ENCODE peak calls at places on chromosomes 2 and 18, in five cellular contexts. H is cardiac muscle cell, I is AG04449, K is astrocyte, X is Panc1. D is an unnamed sample.
A peak's percentile ranks its signal among the peaks of the same experiment; 100 is the strongest.

GRCh38 chr2:188577231-188577630 is 285.6 kb downstream of the GULP1 start:
- DNase-seq in H (no peak), I (no peak), K (no peak), X (no peak), D (no peak)

GRCh38 chr18:23227729-23228075 is 92.4 kb downstream of the CABLES1 start:
- DNase-seq in H (no peak), I (no peak), K (peak; percentile 6), X (no peak), D (no peak)

GRCh38 chr2:27672723-27673486 is 9.2 kb downstream of the SLC4A1AP start:
- DNase-seq in H (peak; percentile 81), I (no peak), K (no peak), X (no peak), D (no peak)

GRCh38 chr2:179354739-179355537 is 90.3 kb upstream of the SESTD1 start:
- DNase-seq in H (no peak), I (no peak), K (no peak), X (no peak), D (no peak)

GRCh38 chr2:181174880-181175590 is 194.6 kb downstream of the UBE2E3 start:
- DNase-seq in H (no peak), I (no peak), K (peak; percentile 50), X (no peak), D (no peak)

GRCh38 chr2:157691131-157691530 is 62.5 kb upstream of the ACVR1C start:
- DNase-seq in H (no peak), I (no peak), K (no peak), X (no peak), D (no peak)

GRCh38 chr2:33529771-33530481 is 53.5 kb downstream of the RASGRP3 start:
- DNase-seq in H (no peak), I (peak; percentile 95), K (peak; percentile 99), X (no peak), D (peak; percentile 98)

GRCh38 chr2:6764968-6765723 is 100.6 kb downstream of the CMPK2 start:
- DNase-seq in H (no peak), I (no peak), K (no peak), X (no peak), D (no peak)

GRCh38 chr2:18346364-18346763 is 214.1 kb downstream of the RDH14 start:
- DNase-seq in H (no peak), I (no peak), K (peak; percentile 38), X (no peak), D (no peak)

DNA sequence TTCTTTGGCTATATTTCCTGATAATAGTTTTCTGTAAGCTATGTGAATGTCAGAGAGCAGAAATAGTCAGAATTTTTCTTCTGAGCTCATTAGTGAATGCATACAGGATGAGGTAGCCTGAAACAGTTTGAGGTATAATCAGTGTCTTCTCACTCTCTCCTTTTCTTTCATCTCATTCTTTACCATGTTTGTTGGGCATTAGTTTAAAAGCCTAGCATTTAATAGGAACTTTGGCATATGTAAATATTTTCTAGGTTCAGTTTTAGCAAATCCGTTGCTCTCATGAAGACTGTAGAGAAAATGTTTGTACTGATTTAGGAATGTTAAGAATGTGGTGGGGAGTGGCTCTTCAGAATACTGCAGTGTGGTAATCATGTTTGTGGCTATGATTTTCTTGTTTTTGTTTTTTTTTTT is 119.4 kb downstream of the PARD3B start:
- DNase-seq in H (peak; percentile 19), I (no peak), K (peak; percentile 75), X (no peak), D (no peak)
- H3K4me3 ChIP-seq in H (no peak overlapping the region), I (no peak overlapping the region), K (no peak overlapping the region), X (no peak overlapping the region), D (no peak overlapping the region)

GRCh38 chr2:65397122-65397521 is 35.3 kb downstream of the SPRED2 start:
- DNase-seq in H (no peak), I (no peak), K (peak; percentile 66), X (no peak), D (no peak)
- H3K4me3 ChIP-seq in H (no peak overlapping the region), I (no peak overlapping the region), K (no peak overlapping the region), X (no peak overlapping the region), D (no peak overlapping the region)

GRCh38 chr2:62398295-62398855 is 107.6 kb downstream of the TMEM17 start:
- DNase-seq in H (no peak), I (no peak), K (no peak), X (no peak), D (no peak)
- H3K4me3 ChIP-seq in H (no peak overlapping the region), I (no peak overlapping the region), K (no peak overlapping the region), X (no peak overlapping the region), D (no peak overlapping the region)

GRCh38 chr2:149290662-149291061 is 39.7 kb upstream of the LYPD6 start:
- DNase-seq in H (peak; percentile 5), I (no peak), K (no peak), X (no peak), D (no peak)
- H3K4me3 ChIP-seq in H (no peak overlapping the region), I (no peak overlapping the region), K (no peak overlapping the region), X (no peak overlapping the region), D (no peak overlapping the region)

DNA sequence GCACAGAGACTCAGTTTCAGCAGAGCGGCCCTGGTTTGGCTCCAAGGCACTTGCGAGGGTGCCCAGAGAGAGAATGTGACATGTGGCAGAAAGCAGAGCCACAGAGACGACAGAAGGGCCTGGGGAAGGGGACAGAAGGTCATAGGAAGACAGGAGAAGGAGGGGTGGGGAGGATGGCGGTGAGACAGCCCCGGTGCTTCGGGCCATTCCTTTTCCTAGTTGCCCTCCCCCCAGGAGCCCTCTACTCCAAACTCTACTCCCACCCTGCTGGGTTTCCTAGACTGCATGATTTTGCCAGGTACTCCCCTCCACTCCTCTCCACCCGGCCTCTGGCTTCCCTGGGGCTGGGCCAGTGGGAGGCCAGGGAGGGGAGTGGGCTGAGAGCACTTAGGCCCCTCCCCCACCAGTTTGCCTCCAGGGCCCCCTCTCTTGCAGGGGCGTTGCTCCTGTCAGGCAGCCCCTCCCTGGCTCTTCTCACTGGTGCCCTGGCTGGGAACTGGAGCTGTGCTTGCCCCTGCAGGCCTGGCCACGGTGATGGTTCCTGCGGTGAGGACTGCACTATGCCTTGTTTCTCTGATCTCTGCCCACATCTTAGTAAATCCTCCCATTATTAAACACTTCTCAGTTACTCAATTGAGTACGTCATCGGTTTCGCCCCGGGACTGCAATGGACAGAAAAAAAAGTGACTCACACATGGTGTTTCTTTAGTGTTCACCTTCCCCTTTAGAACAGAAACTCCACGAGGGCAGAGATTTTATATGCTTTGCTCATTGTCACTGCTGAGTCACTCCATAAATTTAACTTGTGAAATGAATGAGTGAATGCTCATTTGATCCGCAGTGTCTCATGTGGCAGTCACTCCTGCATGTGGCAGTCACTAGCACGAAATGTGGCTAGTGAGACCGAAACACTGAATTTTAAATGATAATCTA is 58.7 kb upstream of the SP3 start:
- DNase-seq in H (peak; percentile 92), I (no peak), K (peak; percentile 95), X (no peak), D (peak; percentile 96)
- H3K4me3 ChIP-seq in H (no peak overlapping the region), I (no peak overlapping the region), K (no peak overlapping the region), X (no peak overlapping the region), D (no peak overlapping the region)

GRCh38 chr18:31719363-31720006 is 35.1 kb upstream of the B4GALT6 start:
- DNase-seq in H (no peak), I (no peak), K (no peak), X (no peak), D (no peak)
- H3K4me3 ChIP-seq in H (no peak overlapping the region), I (no peak overlapping the region), K (no peak overlapping the region), X (no peak overlapping the region), D (no peak overlapping the region)

GRCh38 chr2:232876978-232877441 is 6.9 kb downstream of the SNORC start:
- DNase-seq in H (no peak), I (no peak), K (no peak), X (no peak), D (no peak)
- H3K4me3 ChIP-seq in H (peak overlapping the region; percentile 46), I (no peak overlapping the region), K (no peak overlapping the region), X (peak overlapping the region; percentile 51), D (no peak overlapping the region)

D was measured in AG09309.